ENCODE peak calls at places on chromosomes 4 and X, in six cellular contexts. N is body of pancreas, E is heart right ventricle, H is HCT116, W is GM12878, U is GM23338. P is an unnamed sample.

GRCh38 chr4:71945791-71946190 is 86.0 kb upstream of the NPFFR2 start:
- ATAC-seq in H (no peak), N (no peak), E (no peak), U (no peak), W (no peak), P (no peak)

GRCh38 chrX:69291111-69291510 is 125.9 kb upstream of the PJA1 start:
- ATAC-seq in N (no peak), W (no peak), H (no peak), E (no peak), U (no peak), P (no peak)

GRCh38 chr4:60502733-60503132 is 697.4 kb upstream of the ADGRL3 start:
- ATAC-seq in H (no peak), E (no peak), W (no peak), U (no peak), N (no peak), P (no peak)

GRCh38 chr4:38925492-38926418 is 58.1 kb downstream of the FAM114A1 start:
- ATAC-seq in W (no peak), U (no peak), N (no peak), E (no peak), H (no peak), P (no peak)

GRCh38 chr4:38128478-38129451 is 168.6 kb downstream of the PTTG2 start:
- ATAC-seq in W (peak; percentile 77), H (peak; percentile 82), N (no peak), U (peak; percentile 87), E (no peak), P (no peak)

GRCh38 chr4:21102667-21103066 is 402.4 kb downstream of the PACRGL start:
- ATAC-seq in E (no peak), W (no peak), H (no peak), N (no peak), U (no peak), P (no peak)

GRCh38 chrX:54178100-54178940 is 4.7 kb downstream of the FAM120C start:
- ATAC-seq in U (no peak), E (no peak), H (no peak), N (no peak), W (peak; percentile 19), P (no peak)

GRCh38 chr4:55553442-55553841 is 6.7 kb upstream of the CLOCK start:
- ATAC-seq in W (peak; percentile 58), N (peak; percentile 52), U (peak; percentile 92), E (peak; percentile 69), H (no peak), P (peak; percentile 77)

GRCh38 chr4:6601661-6602250 is 26.8 kb downstream of the MAN2B2 start:
- ATAC-seq in W (no peak), N (no peak), U (no peak), H (no peak), E (no peak), P (no peak)

GRCh38 chr4:9832640-9833039 is 51.2 kb downstream of the DRD5 start:
- ATAC-seq in H (no peak), E (no peak), N (no peak), U (no peak), W (no peak), P (no peak)

GRCh38 chr4:78370625-78371372 is 180.8 kb upstream of the ANXA3 start:
- ATAC-seq in U (peak; percentile 27), W (no peak), E (no peak), N (peak; percentile 81), H (no peak), P (no peak)

GRCh38 chr4:180333156-180333555 is 1910.0 kb upstream of the TENM3 start:
- ATAC-seq in U (no peak), H (no peak), N (no peak), E (no peak), W (no peak), P (no peak)

DNA sequence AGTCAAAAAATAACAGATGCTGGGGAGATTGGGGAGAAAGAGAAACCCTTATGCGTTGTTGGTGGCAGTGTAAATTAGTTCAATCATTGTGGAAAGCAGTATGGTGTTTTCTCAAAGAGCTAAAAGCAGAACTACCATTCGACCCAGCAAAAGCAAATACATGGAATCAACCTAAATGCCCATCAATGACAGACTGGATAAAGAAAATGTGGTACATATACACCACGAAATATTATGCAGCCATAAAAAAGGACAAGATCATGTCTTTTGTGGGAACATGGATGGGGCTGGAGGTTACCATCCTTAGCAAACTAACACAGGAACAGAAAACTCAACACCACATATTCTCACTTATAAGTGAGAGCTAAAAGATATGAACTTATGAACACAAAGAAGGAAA is 188.9 kb downstream of the CAMK2D start:
- ATAC-seq in E (no peak), U (no peak), W (peak; percentile 48), N (no peak), H (no peak), P (no peak)
- H3K27ac ChIP-seq in E (no peak overlapping the region), U (no peak overlapping the region), W (no peak overlapping the region), N (no peak overlapping the region), H (no peak overlapping the region), P (no peak overlapping the region)

DNA sequence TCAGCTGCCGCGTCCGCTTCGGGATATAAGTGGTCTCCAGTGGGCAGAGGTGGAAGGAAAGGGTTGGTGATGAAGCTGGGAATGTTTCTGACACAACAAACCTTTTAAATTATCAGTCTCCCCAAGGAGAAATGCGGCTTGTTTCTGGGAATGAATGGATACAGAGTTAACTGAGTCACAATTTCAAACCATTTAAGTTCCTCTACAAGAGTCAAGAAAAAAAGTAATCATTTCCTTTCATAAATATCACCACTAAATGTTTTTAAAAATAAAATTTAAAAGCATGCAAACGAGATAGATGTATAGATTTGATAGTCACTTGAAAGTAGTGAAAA is 1.4 kb downstream of the GASK1B start:
- ATAC-seq in W (no peak), E (no peak), N (no peak), H (no peak), U (no peak), P (no peak)
- H3K4me3 ChIP-seq in W (no peak overlapping the region), E (peak overlapping the region; percentile 47), N (no peak overlapping the region), H (no peak overlapping the region), U (no peak overlapping the region), P (peak overlapping the region; percentile 58)

GRCh38 chr4:169644802-169645201 is 24.4 kb downstream of the CLCN3 start:
- ATAC-seq in E (no peak), N (no peak), U (no peak), H (no peak), W (no peak), P (no peak)

GRCh38 chr4:169645627-169646026 is 25.2 kb downstream of the CLCN3 start:
- ATAC-seq in N (no peak), W (no peak), H (no peak), U (no peak), E (no peak), P (no peak)

GRCh38 chr4:169650227-169650936 is 30.0 kb downstream of the CLCN3 start:
- ATAC-seq in N (peak; percentile 79), E (peak; percentile 60), U (no peak), W (no peak), H (no peak), P (no peak)

GRCh38 chr4:169652535-169652934 is 32.2 kb downstream of the CLCN3 start:
- ATAC-seq in U (no peak), H (no peak), E (no peak), N (no peak), W (no peak), P (no peak)

GRCh38 chr4:169649545-169650226 is 29.3 kb downstream of the CLCN3 start:
- ATAC-seq in N (peak; percentile 82), U (no peak), H (no peak), W (no peak), E (peak; percentile 93), P (no peak)
- H3K27ac ChIP-seq in N (peak overlapping the region; percentile 71), U (no peak overlapping the region), H (no peak overlapping the region), W (no peak overlapping the region), E (peak overlapping the region; percentile 79), P (peak overlapping the region; percentile 22)

DNA sequence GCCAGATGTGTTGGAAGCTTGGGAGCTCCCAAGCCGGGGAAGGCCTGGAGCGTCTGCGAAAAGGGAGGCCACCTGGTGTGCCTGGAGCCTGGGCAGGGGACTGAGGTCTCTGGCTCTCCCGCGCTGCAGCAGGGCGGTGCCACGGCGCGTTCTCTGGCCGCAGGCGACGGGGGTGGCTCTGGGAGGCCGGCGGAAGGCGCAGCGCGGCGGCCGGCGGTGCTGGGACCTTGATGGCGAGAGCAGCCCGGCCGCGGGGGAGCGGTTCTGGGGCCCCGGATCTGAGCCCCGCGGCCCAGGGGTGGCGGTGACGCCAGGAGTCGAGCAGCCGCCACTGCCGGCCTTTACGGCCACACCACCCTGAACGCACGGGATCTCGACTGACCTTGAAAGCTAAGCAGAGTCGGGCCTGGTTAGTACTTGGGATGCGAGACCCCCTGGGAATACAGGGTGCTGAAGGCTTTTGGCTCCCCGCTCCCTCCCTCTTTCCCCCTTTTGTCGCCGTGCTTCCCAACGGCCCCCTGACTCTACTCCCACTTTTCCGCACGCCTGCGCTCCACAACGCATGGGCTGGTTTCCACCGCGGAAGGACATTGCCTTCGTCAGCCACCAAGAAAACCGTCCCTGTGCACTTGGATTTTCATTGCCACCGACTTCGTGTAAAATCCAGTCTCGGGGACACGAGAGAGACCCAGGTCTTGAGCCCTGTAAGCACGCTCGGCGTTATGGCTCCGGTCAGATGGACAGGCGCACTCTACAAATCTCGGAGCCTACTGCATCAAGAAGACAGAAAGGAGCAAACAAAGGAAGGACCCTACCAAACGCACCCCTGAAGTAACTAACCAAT is 9.5 kb downstream of the FRG2 start:
- ATAC-seq in W (no peak), U (peak; percentile 10), E (no peak), H (no peak), N (no peak), P (no peak)
- H3K4me3 ChIP-seq in W (no peak overlapping the region), U (peak overlapping the region; percentile 54), E (no peak overlapping the region), H (no peak overlapping the region), N (no peak overlapping the region), P (no peak overlapping the region)

DNA sequence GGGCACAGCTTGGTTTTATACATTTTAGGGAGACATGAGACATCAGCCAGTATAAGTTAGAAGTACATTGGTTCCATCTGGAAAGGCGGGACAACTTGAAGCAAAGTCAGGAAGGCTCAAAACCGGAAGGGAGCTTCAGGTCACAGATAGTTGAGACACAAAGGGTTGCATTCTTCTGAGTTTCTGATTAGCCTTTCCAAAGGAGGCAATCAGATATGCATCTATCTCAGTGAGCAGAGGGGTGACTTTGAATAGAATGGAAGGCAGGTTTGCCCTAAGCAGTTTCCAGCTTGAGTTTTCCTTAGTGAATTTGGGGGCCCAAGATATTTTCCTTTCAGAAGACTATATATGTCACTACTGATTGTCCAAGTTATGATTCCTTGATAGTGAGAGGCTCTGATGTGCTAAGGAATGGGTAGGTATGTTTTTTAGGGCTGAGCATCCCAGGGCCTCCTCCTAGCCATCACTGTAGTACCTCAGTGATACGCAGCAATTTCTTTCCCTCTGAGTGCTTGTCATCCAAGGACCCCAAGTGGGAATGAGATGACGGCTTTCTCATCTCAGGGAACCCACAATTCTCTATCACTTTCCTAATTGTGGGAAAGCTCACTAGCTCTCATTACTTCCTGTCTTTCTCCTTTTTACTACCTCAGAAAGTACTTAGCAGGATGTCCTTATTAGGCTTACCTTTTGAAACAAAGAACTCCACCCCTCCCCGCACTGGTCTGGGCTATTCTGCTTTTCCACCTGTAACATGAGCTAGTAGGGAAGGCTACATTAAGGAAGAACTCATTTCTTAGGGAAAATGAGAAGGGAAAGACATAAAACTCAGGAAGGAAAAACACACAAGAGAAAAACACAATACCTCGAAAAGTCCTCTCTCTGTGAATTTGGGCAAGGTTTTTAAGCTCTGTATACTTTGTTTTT is 632.7 kb downstream of the RAPGEF2 start:
- ATAC-seq in H (no peak), U (peak; percentile 99), E (no peak), N (no peak), W (no peak), P (no peak)
- H3K27ac ChIP-seq in H (no peak overlapping the region), U (peak overlapping the region; percentile 28), E (no peak overlapping the region), N (no peak overlapping the region), W (no peak overlapping the region), P (no peak overlapping the region)

GRCh38 chr4:99091174-99091573 is 2.6 kb upstream of the ADH5 start:
- ATAC-seq in U (no peak), W (peak; percentile 9), E (no peak), H (no peak), N (no peak), P (no peak)
- H3K4me3 ChIP-seq in U (peak overlapping the region; percentile 29), W (no peak overlapping the region), E (no peak overlapping the region), H (no peak overlapping the region), N (no peak overlapping the region), P (peak overlapping the region; percentile 92)

GRCh38 chr4:17490575-17491059 is 21.3 kb downstream of the QDPR start:
- ATAC-seq in H (no peak), U (no peak), N (peak; percentile 95), W (no peak), E (no peak), P (no peak)
- H3K27ac ChIP-seq in H (no peak overlapping the region), U (no peak overlapping the region), N (peak overlapping the region; percentile 17), W (no peak overlapping the region), E (no peak overlapping the region), P (no peak overlapping the region)

P was measured in gastroesophageal sphincter.